ENCODE peak calls at places on chromosomes 6 and 20, in four cellular contexts. L, Z, F and G are unnamed samples.
A peak's percentile ranks its signal among the peaks of the same experiment; 100 is the strongest.

GRCh38 chr20:24498641-24499040 is 29.2 kb downstream of the SYNDIG1 start:
- DNase-seq in L (no peak), Z (no peak), F (no peak), G (no peak)

GRCh38 chr6:17785094-17785787 is 78.5 kb upstream of the NUP153 start:
- DNase-seq in Z (no peak), F (no peak), L (no peak), G (no peak)

GRCh38 chr6:4732691-4733315 is 43.4 kb upstream of the CDYL start:
- DNase-seq in L (no peak), Z (peak; percentile 88), F (no peak), G (peak; percentile 27)

GRCh38 chr6:446418-447366 is 55.1 kb downstream of the IRF4 start:
- DNase-seq in Z (no peak), L (peak; percentile 32), F (peak; percentile 93), G (no peak)

GRCh38 chr6:3678946-3679345 is 72.6 kb downstream of the PXDC1 start:
- DNase-seq in F (no peak), L (no peak), Z (no peak), G (no peak)

GRCh38 chr6:96171112-96171511 is 155.3 kb downstream of the FUT9 start:
- DNase-seq in F (no peak), Z (no peak), L (no peak), G (no peak)

GRCh38 chr6:156687875-156688549 is 89.2 kb upstream of the ARID1B start:
- DNase-seq in F (no peak), Z (peak; percentile 33), L (no peak), G (peak; percentile 23)

GRCh38 chr6:33894438-33894837 is 90.6 kb upstream of the MLN start:
- DNase-seq in Z (no peak), F (no peak), L (no peak), G (no peak)

GRCh38 chr6:134331255-134331654 is 13.3 kb upstream of the SGK1 start:
- DNase-seq in Z (no peak), F (no peak), L (no peak), G (no peak)

GRCh38 chr20:63027425-63028389 is 20.9 kb upstream of the BHLHE23 start:
- DNase-seq in F (no peak), L (no peak), Z (no peak), G (no peak)

GRCh38 chr20:16732506-16733152 is 2.8 kb downstream of the SNRPB2 start:
- DNase-seq in Z (no peak), F (no peak), L (no peak), G (no peak)

GRCh38 chr6:3139090-3139903 is 18.0 kb downstream of the TUBB2A start:
- DNase-seq in L (peak; percentile 71), F (no peak), Z (no peak), G (no peak)

GRCh38 chr20:47489448-47489872 is 12.2 kb upstream of the NCOA3 start:
- DNase-seq in F (peak; percentile 14), L (peak; percentile 57), Z (no peak), G (no peak)

GRCh38 chr6:20770776-20771175 is 236.5 kb downstream of the CDKAL1 start:
- DNase-seq in L (no peak), Z (no peak), F (no peak), G (no peak)

GRCh38 chr6:133286765-133287164 is 45.6 kb downstream of the EYA4 start:
- DNase-seq in Z (no peak), L (no peak), F (no peak), G (no peak)

GRCh38 chr6:32967151-32968091 is 973 bp upstream of the BRD2 start:
- DNase-seq in L (no peak), F (no peak), Z (peak; percentile 30), G (no peak)

GRCh38 chr20:32078777-32079176 is 26.7 kb downstream of the HCK start:
- DNase-seq in F (no peak), Z (no peak), L (no peak), G (no peak)

GRCh38 chr6:28634758-28635546 is 109.3 kb downstream of the GPX5 start:
- DNase-seq in Z (no peak), L (no peak), F (no peak), G (peak; percentile 59)

GRCh38 chr6:17439243-17439993 is 46.0 kb downstream of the CAP2 start:
- DNase-seq in Z (no peak), F (no peak), L (no peak), G (no peak)

GRCh38 chr20:45374101-45374467 is 4.0 kb downstream of the TP53TG5 start:
- DNase-seq in Z (no peak), F (no peak), L (no peak), G (no peak)

GRCh38 chr6:82144007-82144851 is 103.3 kb downstream of the IBTK start:
- DNase-seq in Z (peak; percentile 67), L (no peak), F (no peak), G (no peak)

GRCh38 chr20:17758512-17758911 is 58.7 kb downstream of the BANF2 start:
- DNase-seq in F (no peak), Z (no peak), L (no peak), G (no peak)

GRCh38 chr6:52691718-52692117 is 20.8 kb downstream of the TMEM14A start:
- DNase-seq in L (no peak), Z (no peak), F (no peak), G (no peak)

GRCh38 chr6:81788748-81789147 is 36.3 kb upstream of the TENT5A start:
- DNase-seq in L (no peak), F (no peak), Z (no peak), G (no peak)

GRCh38 chr20:58647162-58647813 is 3.8 kb upstream of the STX16 start:
- DNase-seq in L (no peak), F (no peak), Z (no peak), G (no peak)

GRCh38 chr6:112268011-112268410 is 13.6 kb upstream of the LAMA4 start:
- DNase-seq in L (no peak), F (no peak), Z (no peak), G (no peak)

GRCh38 chr6:159104931-159105330 is 60.1 kb upstream of the TAGAP start:
- DNase-seq in F (no peak), Z (no peak), L (no peak), G (no peak)

GRCh38 chr20:1702288-1702687 is 44.7 kb upstream of the SIRPG start:
- DNase-seq in L (no peak), Z (no peak), F (no peak), G (no peak)

GRCh38 chr6:93424303-93425064 is 5.1 kb upstream of the EPHA7 start:
- DNase-seq in Z (no peak), F (no peak), L (no peak), G (peak; percentile 3)